ENCODE peak calls at places on chromosomes 16 and 17, in eight cellular contexts. J is GM12865, R is HEK293T, K is RWPE2, E is PC-3, D is left lung, Z is aorta, M is kidney epithelial cell. P is an unnamed sample.

GRCh38 chr16:85259831-85260165 is 147.5 kb upstream of the CIBAR2 start:
- DNase-seq in Z (no peak), M (no peak), D (no peak), K (no peak), E (no peak), R (no peak), J (no peak), P (peak; percentile 53)

GRCh38 chr16:2084688-2085625 is 37.2 kb downstream of the TSC2 start:
- DNase-seq in R (no peak), K (no peak), D (no peak), E (no peak), Z (no peak), J (no peak), M (no peak), P (no peak)

GRCh38 chr17:51793686-51794085 is 364.8 kb downstream of the CA10 start:
- DNase-seq in J (no peak), K (no peak), M (no peak), E (no peak), D (no peak), R (no peak), Z (no peak), P (no peak)

GRCh38 chr16:25403852-25404251 is 146.2 kb upstream of the ZKSCAN2 start:
- DNase-seq in D (no peak), J (no peak), Z (no peak), E (no peak), K (no peak), M (no peak), R (no peak), P (no peak)

GRCh38 chr17:64318068-64318467 is 55.0 kb upstream of the TEX2 start:
- DNase-seq in J (no peak), M (no peak), K (no peak), E (no peak), R (no peak), D (no peak), Z (no peak), P (no peak)

GRCh38 chr17:46813920-46814319 is 4.6 kb downstream of the WNT3 start:
- DNase-seq in R (no peak), M (no peak), K (no peak), Z (no peak), E (no peak), J (no peak), D (no peak), P (no peak)

GRCh38 chr17:29096094-29096493 is 53.2 kb downstream of the PIPOX start:
- DNase-seq in M (no peak), Z (no peak), E (no peak), K (no peak), D (no peak), J (no peak), R (no peak), P (no peak)

GRCh38 chr17:35866356-35866950 is 2.2 kb downstream of the HEATR9 start:
- DNase-seq in K (no peak), Z (no peak), J (no peak), R (no peak), M (no peak), D (no peak), E (peak; percentile 12), P (no peak)

GRCh38 chr16:89536886-89537548 is 23.5 kb upstream of the RPL13 start:
- DNase-seq in K (no peak), E (no peak), M (no peak), Z (no peak), D (no peak), R (no peak), J (no peak), P (no peak)

GRCh38 chr16:70160821-70161220 is 12.8 kb upstream of the CLEC18C start:
- DNase-seq in J (no peak), Z (peak; percentile 26), K (no peak), R (no peak), M (no peak), D (peak; percentile 54), E (no peak), P (no peak)

GRCh38 chr17:45361451-45361850 is 44.6 kb upstream of the MAP3K14 start:
- DNase-seq in D (no peak), E (no peak), J (no peak), Z (no peak), K (no peak), M (no peak), R (peak; percentile 1), P (no peak)

GRCh38 chr17:43129671-43130010 is 4.5 kb upstream of the BRCA1 start:
- DNase-seq in M (no peak), J (no peak), R (no peak), K (no peak), E (no peak), D (no peak), Z (no peak), P (no peak)

GRCh38 chr17:76658387-76658705 is 14.8 kb upstream of the ST6GALNAC1 start:
- DNase-seq in M (no peak), R (no peak), E (no peak), Z (no peak), D (no peak), K (no peak), J (no peak), P (no peak)

GRCh38 chr16:68022728-68023537 is at the start of the genes DDX28 and DUS2:
- DNase-seq in J (peak; percentile 95), E (peak; percentile 88), D (peak; percentile 97), K (peak; percentile 88), M (peak; percentile 51), R (peak; percentile 91), Z (peak; percentile 95), P (peak; percentile 90)

GRCh38 chr16:4402439-4403132 is 13.8 kb downstream of the CORO7 start:
- DNase-seq in Z (peak; percentile 88), E (peak; percentile 65), M (no peak), K (peak; percentile 75), J (peak; percentile 71), D (peak; percentile 95), R (peak; percentile 90), P (peak; percentile 92)

GRCh38 chr17:60391419-60392041 is 403 bp downstream of the USP32 start:
- DNase-seq in D (no peak), J (no peak), R (no peak), M (no peak), E (no peak), Z (no peak), K (peak; percentile 78), P (peak; percentile 81)

GRCh38 chr17:58991718-58992331 is 114.9 kb downstream of the TRIM37 start:
- DNase-seq in J (peak; percentile 30), D (no peak), M (peak; percentile 89), R (no peak), K (no peak), E (peak; percentile 14), Z (no peak), P (no peak)

GRCh38 chr16:30076276-30076791 is 540 bp downstream of the PPP4C start:
- DNase-seq in M (no peak), E (no peak), D (peak; percentile 81), J (no peak), K (no peak), Z (no peak), R (peak; percentile 50), P (no peak)

GRCh38 chr17:205176-205538 is 23.7 kb upstream of the DOC2B start:
- DNase-seq in M (no peak), R (no peak), Z (peak; percentile 21), K (no peak), E (no peak), D (no peak), J (no peak), P (no peak)

GRCh38 chr16:88132836-88133506 is 181.7 kb downstream of the BANP start:
- DNase-seq in M (no peak), D (peak; percentile 69), E (no peak), R (no peak), Z (no peak), J (no peak), K (no peak), P (peak; percentile 66)

GRCh38 chr16:52469775-52470174 is 77.2 kb downstream of the TOX3 start:
- DNase-seq in E (peak; percentile 11), K (no peak), D (no peak), M (peak; percentile 29), Z (no peak), R (no peak), J (no peak), P (no peak)

GRCh38 chr17:50191070-50192045 is 10.1 kb downstream of the COL1A1 start:
- DNase-seq in K (no peak), M (no peak), J (no peak), R (no peak), D (peak; percentile 58), E (no peak), Z (no peak), P (no peak)

GRCh38 chr16:22035094-22035675 is 27.3 kb downstream of the MOSMO start:
- DNase-seq in D (no peak), R (no peak), Z (no peak), J (peak; percentile 68), M (no peak), K (no peak), E (no peak), P (no peak)

GRCh38 chr16:20884240-20884556 is 16.0 kb downstream of the DCUN1D3 start:
- DNase-seq in Z (no peak), M (no peak), R (no peak), K (no peak), D (no peak), J (no peak), E (peak; percentile 51), P (no peak)

GRCh38 chr16:89484923-89485679 is 5.3 kb downstream of the ANKRD11 start:
- DNase-seq in R (no peak), D (no peak), J (peak; percentile 88), M (no peak), E (no peak), K (no peak), Z (no peak), P (no peak)

GRCh38 chr17:3381957-3382356 is 4.2 kb downstream of the OR3A2 start:
- DNase-seq in R (no peak), J (no peak), Z (no peak), M (no peak), E (no peak), D (no peak), K (no peak), P (no peak)

GRCh38 chr17:14205380-14205779 is 31.3 kb downstream of the CDRT15 start:
- DNase-seq in Z (no peak), R (no peak), J (no peak), M (no peak), E (no peak), D (no peak), K (no peak), P (no peak)

GRCh38 chr17:78645421-78646295 is 68.5 kb upstream of the DNAH17 start:
- DNase-seq in K (no peak), Z (peak; percentile 94), M (no peak), E (peak; percentile 35), J (peak; percentile 88), D (peak; percentile 93), R (no peak), P (peak; percentile 54)

GRCh38 chr16:17070882-17071592 is 399.7 kb downstream of the XYLT1 start:
- DNase-seq in E (no peak), R (no peak), Z (peak; percentile 56), D (no peak), K (no peak), J (peak; percentile 97), M (no peak), P (no peak)